ENCODE peak calls at places on chromosome 18, in ten cellular contexts. L is fibroblast of mammary gland, C is foreskin fibroblast, E is cardiac fibroblast, W is body of pancreas, S is stomach, J is ovary, V is cardiac muscle cell, T is GM10248, I is IMR-90. G is an unnamed sample.

GRCh38 chr18:2442726-2443275 is 128.5 kb downstream of the METTL4 start:
- DNase-seq in L (no peak), C (no peak), E (peak; percentile 38), W (no peak), S (no peak), J (no peak), V (peak; percentile 36), T (no peak), I (peak; percentile 8), G (no peak)

GRCh38 chr18:48355526-48356115 is 53.6 kb downstream of the ZBTB7C start:
- DNase-seq in L (no peak), C (no peak), E (no peak), W (no peak), S (no peak), J (no peak), V (no peak), T (no peak), I (no peak), G (no peak)

GRCh38 chr18:68608861-68609465 is 105.9 kb downstream of the TMX3 start:
- DNase-seq in L (no peak), C (no peak), E (no peak), W (no peak), S (no peak), J (no peak), V (no peak), T (no peak), I (no peak), G (no peak)

GRCh38 chr18:13095466-13095865 is 104.3 kb downstream of the CEP192 start:
- DNase-seq in L (no peak), C (no peak), E (no peak), W (no peak), S (no peak), J (no peak), V (no peak), T (no peak), I (no peak), G (no peak)

GRCh38 chr18:29271496-29271895 is 1094.6 kb upstream of the CDH2 start:
- DNase-seq in L (peak; percentile 54), C (peak; percentile 41), E (peak; percentile 65), W (no peak), S (no peak), J (no peak), V (peak; percentile 40), T (no peak), I (peak; percentile 43), G (no peak)

GRCh38 chr18:3103576-3103975 is 90.6 kb upstream of the LPIN2 start:
- DNase-seq in L (peak; percentile 9), C (peak; percentile 7), E (peak; percentile 15), W (no peak), S (no peak), J (no peak), V (no peak), T (no peak), I (no peak), G (no peak)

GRCh38 chr18:21599585-21600525 is 649 bp downstream of the ESCO1 start:
- DNase-seq in L (no peak), C (peak; percentile 20), E (peak; percentile 18), W (peak; percentile 73), S (peak; percentile 78), J (peak; percentile 56), V (peak; percentile 6), T (peak; percentile 66), I (peak; percentile 9), G (no peak)

GRCh38 chr18:56952026-56952425 is 194.9 kb upstream of the BOD1L2 start:
- DNase-seq in L (no peak), C (no peak), E (no peak), W (no peak), S (no peak), J (no peak), V (no peak), T (no peak), I (no peak), G (no peak)

GRCh38 chr18:11327656-11328055 is 178.3 kb upstream of the PIEZO2 start:
- DNase-seq in L (peak; percentile 69), C (no peak), E (peak; percentile 58), W (no peak), S (no peak), J (no peak), V (peak; percentile 47), T (no peak), I (peak; percentile 17), G (no peak)

GRCh38 chr18:2871111-2871720 is 24.4 kb downstream of the EMILIN2 start:
- DNase-seq in L (no peak), C (no peak), E (no peak), W (no peak), S (no peak), J (no peak), V (no peak), T (no peak), I (no peak), G (no peak)

GRCh38 chr18:56645415-56646016 is 5.6 kb upstream of the WDR7 start:
- DNase-seq in L (no peak), C (no peak), E (peak; percentile 27), W (no peak), S (no peak), J (no peak), V (peak; percentile 6), T (no peak), I (no peak), G (no peak)

GRCh38 chr18:25275414-25276001 is 76.5 kb downstream of the ZNF521 start:
- DNase-seq in L (no peak), C (no peak), E (no peak), W (no peak), S (no peak), J (no peak), V (no peak), T (no peak), I (no peak), G (no peak)

GRCh38 chr18:79612291-79613108 is 67.1 kb upstream of the CTDP1 start:
- DNase-seq in L (no peak), C (no peak), E (no peak), W (peak; percentile 4), S (no peak), J (no peak), V (no peak), T (no peak), I (no peak), G (no peak)

GRCh38 chr18:79956276-79956675 is 4.8 kb upstream of the SLC66A2 start:
- DNase-seq in L (no peak), C (no peak), E (no peak), W (no peak), S (no peak), J (no peak), V (no peak), T (no peak), I (no peak), G (no peak)

GRCh38 chr18:363327-364115 is 95.7 kb upstream of the THOC1 start:
- DNase-seq in L (peak; percentile 94), C (peak; percentile 73), E (peak; percentile 16), W (no peak), S (no peak), J (no peak), V (peak; percentile 77), T (no peak), I (peak; percentile 20), G (no peak)

GRCh38 chr18:49648811-49649210 is 87.0 kb downstream of the LIPG start:
- DNase-seq in L (no peak), C (no peak), E (no peak), W (no peak), S (no peak), J (no peak), V (no peak), T (no peak), I (no peak), G (no peak)
- TF ChIP-seq CTCF in L (peak; percentile 12), C (no peak), E (peak; percentile 19), W (peak; percentile 13), S (no peak), J (no peak), V (no peak), T (no peak), I (no peak), G (no peak)

GRCh38 chr18:50053142-50053541 is 141.8 kb downstream of the MYO5B start:
- DNase-seq in L (no peak), C (no peak), E (no peak), W (no peak), S (no peak), J (no peak), V (no peak), T (no peak), I (no peak), G (no peak)

GRCh38 chr18:50055474-50055873 is 139.5 kb downstream of the MYO5B start:
- DNase-seq in L (no peak), C (no peak), E (no peak), W (no peak), S (no peak), J (no peak), V (no peak), T (no peak), I (no peak), G (no peak)

GRCh38 chr18:50056185-50056584 is 138.8 kb downstream of the MYO5B start:
- DNase-seq in L (no peak), C (no peak), E (no peak), W (no peak), S (no peak), J (no peak), V (no peak), T (no peak), I (no peak), G (no peak)

GRCh38 chr18:50057009-50057408 is 137.9 kb downstream of the MYO5B start:
- DNase-seq in L (no peak), C (no peak), E (no peak), W (no peak), S (no peak), J (no peak), V (no peak), T (no peak), I (no peak), G (no peak)

DNA sequence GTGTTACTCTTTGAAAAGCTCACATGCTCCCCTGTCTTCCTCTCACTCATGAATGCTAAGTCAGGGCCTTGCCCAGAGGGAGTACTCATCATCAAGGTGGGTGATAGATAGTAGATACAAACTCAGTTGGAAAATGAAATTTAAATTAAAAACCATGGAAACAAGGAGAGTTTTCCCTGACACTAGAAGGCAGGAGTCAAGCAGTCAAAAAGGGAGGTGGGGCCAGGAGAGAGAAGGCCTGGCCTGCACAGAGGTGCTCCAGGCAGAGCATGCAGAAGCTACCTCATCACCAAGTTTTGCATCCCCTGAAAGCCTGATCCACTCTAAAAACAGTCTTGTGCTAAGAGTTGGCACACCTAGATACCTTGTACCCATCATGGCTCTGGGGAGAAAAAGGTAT is 143.7 kb downstream of the MYO5B start:
- DNase-seq in L (peak; percentile 14), C (peak; percentile 9), E (no peak), W (no peak), S (no peak), J (no peak), V (peak; percentile 27), T (no peak), I (no peak), G (no peak)
- TF ChIP-seq CTCF in L (peak; percentile 34), C (no peak), E (no peak), W (peak; percentile 16), S (no peak), J (no peak), V (peak; percentile 40), T (peak; percentile 4), I (no peak), G (no peak)

GRCh38 chr18:50586710-50587109 is 26.8 kb downstream of the MAPK4 start:
- DNase-seq in L (no peak), C (no peak), E (peak; percentile 5), W (no peak), S (no peak), J (no peak), V (peak; percentile 7), T (no peak), I (no peak), G (no peak)
- TF ChIP-seq CTCF in L (peak; percentile 30), C (no peak), E (peak; percentile 17), W (peak; percentile 32), S (peak; percentile 30), J (no peak), V (peak; percentile 40), T (no peak), I (peak; percentile 16), G (peak; percentile 5)

GRCh38 chr18:35939166-35939565 is 33.3 kb upstream of the RMP24 start:
- DNase-seq in L (no peak), C (no peak), E (peak; percentile 6), W (no peak), S (no peak), J (no peak), V (peak; percentile 35), T (no peak), I (no peak), G (no peak)
- TF ChIP-seq CTCF in L (peak; percentile 20), C (no peak), E (peak; percentile 30), W (no peak), S (no peak), J (no peak), V (peak; percentile 49), T (peak; percentile 22), I (no peak), G (no peak)

G was measured in D721Med.